ENCODE peak calls at places on chromosomes 5 and 9, in five cellular contexts. One of them, this sample, is unnamed.

GRCh38 chr5:33233013-33233463 is 207.7 kb upstream of the TARS1 start:
- DNase-seq in GM12878: no peak
- DNase-seq in SK-N-SH: no peak
- DNase-seq in K562: no peak
- DNase-seq in HepG2: no peak
- DNase-seq in this sample: no peak

GRCh38 chr9:26361010-26361409 is 531.6 kb downstream of the CAAP1 start:
- DNase-seq in HepG2: no peak
- DNase-seq in K562: no peak
- DNase-seq in SK-N-SH: no peak
- DNase-seq in GM12878: no peak
- DNase-seq in this sample: no peak

GRCh38 chr9:21968331-21969010 is 25.7 kb downstream of the CDKN2A start:
- DNase-seq in SK-N-SH: peak; percentile 68
- DNase-seq in K562: no peak
- DNase-seq in GM12878: no peak
- DNase-seq in HepG2: no peak
- DNase-seq in this sample: no peak

GRCh38 chr9:131552030-131552429 is 6.7 kb downstream of the PRRT1B start:
- DNase-seq in SK-N-SH: no peak
- DNase-seq in K562: no peak
- DNase-seq in GM12878: no peak
- DNase-seq in HepG2: peak; percentile 34
- DNase-seq in this sample: no peak

GRCh38 chr9:117232266-117232665 is 182.6 kb downstream of the ASTN2 start:
- DNase-seq in HepG2: no peak
- DNase-seq in SK-N-SH: no peak
- DNase-seq in K562: no peak
- DNase-seq in GM12878: no peak
- DNase-seq in this sample: no peak

GRCh38 chr5:142883025-142883424 is 112.8 kb downstream of the ARHGAP26 start:
- DNase-seq in GM12878: no peak
- DNase-seq in SK-N-SH: no peak
- DNase-seq in HepG2: no peak
- DNase-seq in K562: no peak
- DNase-seq in this sample: no peak

GRCh38 chr9:112532427-112532826 is 45.8 kb downstream of the KIAA1958 start:
- DNase-seq in SK-N-SH: no peak
- DNase-seq in HepG2: no peak
- DNase-seq in GM12878: no peak
- DNase-seq in K562: no peak
- DNase-seq in this sample: peak; percentile 17

GRCh38 chr9:77997611-77998349 is 33.8 kb downstream of the GNAQ start:
- DNase-seq in HepG2: no peak
- DNase-seq in K562: no peak
- DNase-seq in GM12878: no peak
- DNase-seq in SK-N-SH: peak; percentile 77
- DNase-seq in this sample: no peak

GRCh38 chr9:36788534-36788933 is 215.8 kb downstream of the MELK start:
- DNase-seq in GM12878: no peak
- DNase-seq in HepG2: no peak
- DNase-seq in K562: peak; percentile 26
- DNase-seq in SK-N-SH: no peak
- DNase-seq in this sample: no peak

GRCh38 chr9:91159664-91160121 is 202.0 kb downstream of the AUH start:
- DNase-seq in GM12878: no peak
- DNase-seq in SK-N-SH: no peak
- DNase-seq in HepG2: no peak
- DNase-seq in K562: no peak
- DNase-seq in this sample: no peak

GRCh38 chr9:92631452-92632211 is 38.3 kb downstream of the IPPK start:
- DNase-seq in GM12878: peak; percentile 5
- DNase-seq in K562: no peak
- DNase-seq in HepG2: no peak
- DNase-seq in SK-N-SH: no peak
- DNase-seq in this sample: no peak

GRCh38 chr9:92634712-92635605 is 35.0 kb downstream of the IPPK start:
- DNase-seq in K562: peak; percentile 82
- DNase-seq in HepG2: peak; percentile 55
- DNase-seq in GM12878: peak; percentile 15
- DNase-seq in SK-N-SH: peak; percentile 92
- DNase-seq in this sample: peak; percentile 29

GRCh38 chr9:92635760-92636159 is 34.2 kb downstream of the IPPK start:
- DNase-seq in K562: no peak
- DNase-seq in HepG2: no peak
- DNase-seq in SK-N-SH: no peak
- DNase-seq in GM12878: no peak
- DNase-seq in this sample: no peak

GRCh38 chr9:92632641-92633040 is 37.3 kb downstream of the IPPK start:
- DNase-seq in GM12878: no peak
- DNase-seq in K562: no peak
- DNase-seq in SK-N-SH: no peak
- DNase-seq in HepG2: no peak
- DNase-seq in this sample: no peak

DNA sequence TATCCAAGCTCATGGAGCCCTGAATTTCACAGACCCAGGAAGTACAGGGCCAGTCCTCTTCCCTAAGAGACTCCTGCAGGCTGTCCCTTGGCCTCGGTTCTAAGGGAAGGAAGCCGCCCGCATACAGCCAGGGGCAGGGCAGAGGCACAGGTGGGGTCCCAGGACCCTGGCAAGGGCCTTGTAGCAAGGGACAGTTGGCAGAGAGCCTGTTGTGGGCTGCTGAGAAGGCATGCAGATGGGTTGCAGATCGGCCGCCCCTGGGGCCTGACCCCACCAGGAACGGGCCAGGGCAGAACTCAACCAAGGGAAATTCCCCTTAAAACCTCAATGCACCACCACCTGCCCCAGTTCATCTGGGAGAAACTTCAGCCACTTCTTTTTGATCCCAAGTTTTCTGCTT is 36.1 kb downstream of the IPPK start:
- DNase-seq in SK-N-SH: no peak
- DNase-seq in HepG2: no peak
- DNase-seq in K562: no peak
- DNase-seq in GM12878: no peak
- DNase-seq in this sample: no peak
- TF ChIP-seq GABPA in SK-N-SH: no peak
- TF ChIP-seq GABPA in HepG2: no peak
- TF ChIP-seq GABPA in K562: no peak
- TF ChIP-seq GABPA in GM12878: no peak
- TF ChIP-seq GABPA in this sample: no peak

DNA sequence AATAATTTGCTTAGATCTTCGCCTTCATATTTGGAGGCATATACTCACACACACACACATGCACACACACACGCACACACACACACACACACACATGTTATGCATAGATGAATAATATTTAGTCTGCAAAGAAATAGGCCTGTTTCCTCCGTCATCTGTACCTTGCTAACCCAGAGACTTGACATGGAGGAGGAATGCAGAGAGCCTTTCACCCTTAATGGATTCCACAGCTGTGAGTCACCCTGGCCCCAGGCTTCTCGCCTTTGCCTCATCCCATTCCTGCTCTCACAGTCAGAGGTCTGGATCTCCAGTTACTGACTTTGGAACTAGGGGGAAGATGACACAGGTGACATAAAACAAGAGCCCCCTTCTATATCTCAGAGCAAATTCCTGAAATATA is 29.7 kb downstream of the ZNF462 start:
- DNase-seq in SK-N-SH: peak; percentile 48
- DNase-seq in GM12878: no peak
- DNase-seq in HepG2: peak; percentile 23
- DNase-seq in K562: no peak
- DNase-seq in this sample: no peak
- TF ChIP-seq REST in SK-N-SH: no peak
- TF ChIP-seq REST in GM12878: no peak
- TF ChIP-seq REST in HepG2: no peak
- TF ChIP-seq REST in K562: no peak
- TF ChIP-seq REST in this sample: no peak

GRCh38 chr5:72587909-72588308 is 80.7 kb upstream of the ZNF366 start:
- DNase-seq in HepG2: no peak
- DNase-seq in K562: peak; percentile 24
- DNase-seq in SK-N-SH: no peak
- DNase-seq in GM12878: no peak
- DNase-seq in this sample: no peak
- TF ChIP-seq GABPA in HepG2: no peak
- TF ChIP-seq GABPA in K562: peak; percentile 50
- TF ChIP-seq GABPA in SK-N-SH: no peak
- TF ChIP-seq GABPA in GM12878: no peak
- TF ChIP-seq GABPA in this sample: no peak

GRCh38 chr5:40333459-40334241 is 346.1 kb upstream of the PTGER4 start:
- DNase-seq in SK-N-SH: no peak
- DNase-seq in GM12878: no peak
- DNase-seq in K562: no peak
- DNase-seq in HepG2: no peak
- DNase-seq in this sample: no peak
- TF ChIP-seq REST in SK-N-SH: no peak
- TF ChIP-seq REST in GM12878: no peak
- TF ChIP-seq REST in K562: no peak
- TF ChIP-seq REST in HepG2: no peak
- TF ChIP-seq REST in this sample: no peak

DNA sequence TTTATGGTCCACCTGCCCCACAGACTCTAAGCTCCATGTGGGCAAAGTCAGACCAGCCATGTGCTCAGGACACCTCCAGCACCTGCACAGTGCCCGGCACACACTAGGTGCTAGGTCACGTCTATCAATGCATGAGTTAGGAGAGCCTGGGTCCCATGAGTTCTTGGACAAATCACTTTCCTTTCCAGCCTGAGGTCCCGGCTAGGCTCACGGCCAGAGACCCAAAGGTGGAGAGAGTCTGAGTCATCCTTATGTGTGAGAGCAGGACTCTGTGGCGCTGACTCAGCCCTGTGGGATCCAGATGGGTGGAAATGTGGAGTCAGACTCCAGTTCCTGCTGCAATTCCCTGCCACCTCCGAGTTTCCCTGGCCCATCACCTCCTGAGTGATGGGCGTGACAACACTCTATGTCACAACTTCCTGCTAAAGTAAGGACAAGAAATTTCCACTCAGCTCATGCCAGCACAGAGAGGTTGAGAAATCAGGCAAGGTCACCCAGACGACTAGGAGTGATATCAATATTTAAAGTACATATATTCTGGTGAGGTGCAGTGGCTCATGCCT is 2.5 kb upstream of the ST6GALNAC4 start:
- DNase-seq in HepG2: peak; percentile 87
- DNase-seq in GM12878: no peak
- DNase-seq in SK-N-SH: no peak
- DNase-seq in K562: peak; percentile 51
- DNase-seq in this sample: peak; percentile 84
- TF ChIP-seq GABPA in HepG2: no peak
- TF ChIP-seq GABPA in GM12878: no peak
- TF ChIP-seq GABPA in SK-N-SH: no peak
- TF ChIP-seq GABPA in K562: peak; percentile 36
- TF ChIP-seq GABPA in this sample: no peak

DNA sequence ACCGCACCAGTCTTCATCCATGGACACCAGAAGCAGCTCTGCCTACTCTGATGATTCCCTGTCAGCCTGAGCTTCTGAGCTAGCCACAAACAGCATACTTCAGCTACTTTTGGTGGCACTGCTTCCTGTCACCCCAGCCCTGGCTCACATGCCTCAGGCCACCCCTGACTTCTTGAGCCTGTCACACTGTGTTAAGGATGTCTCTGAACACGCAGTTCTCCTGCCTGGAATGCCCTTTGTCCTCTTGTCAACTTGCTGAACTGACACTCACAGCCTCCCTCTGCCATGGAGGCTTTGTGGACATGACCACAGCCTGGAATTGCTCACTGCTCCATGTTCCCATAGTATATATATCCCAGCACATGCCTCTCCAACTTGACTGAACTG is 7.2 kb downstream of the MACROH2A1 start:
- DNase-seq in GM12878: no peak
- DNase-seq in HepG2: no peak
- DNase-seq in K562: no peak
- DNase-seq in SK-N-SH: no peak
- DNase-seq in this sample: no peak
- TF ChIP-seq REST in GM12878: no peak
- TF ChIP-seq REST in HepG2: no peak
- TF ChIP-seq REST in K562: no peak
- TF ChIP-seq REST in SK-N-SH: no peak
- TF ChIP-seq REST in this sample: no peak

GRCh38 chr5:170538970-170539586 is 35.3 kb downstream of the KCNIP1 start:
- DNase-seq in SK-N-SH: no peak
- DNase-seq in GM12878: no peak
- DNase-seq in HepG2: no peak
- DNase-seq in K562: no peak
- DNase-seq in this sample: peak; percentile 44

GRCh38 chr5:170538096-170538465 is 34.3 kb downstream of the KCNIP1 start:
- DNase-seq in GM12878: no peak
- DNase-seq in HepG2: no peak
- DNase-seq in SK-N-SH: no peak
- DNase-seq in K562: no peak
- DNase-seq in this sample: no peak

GRCh38 chr5:170542691-170543275 is 39.0 kb downstream of the KCNIP1 start:
- DNase-seq in SK-N-SH: no peak
- DNase-seq in GM12878: no peak
- DNase-seq in HepG2: no peak
- DNase-seq in K562: no peak
- DNase-seq in this sample: no peak

GRCh38 chr5:170541146-170541769 is 37.4 kb downstream of the KCNIP1 start:
- DNase-seq in K562: no peak
- DNase-seq in GM12878: no peak
- DNase-seq in SK-N-SH: no peak
- DNase-seq in HepG2: no peak
- DNase-seq in this sample: no peak

DNA sequence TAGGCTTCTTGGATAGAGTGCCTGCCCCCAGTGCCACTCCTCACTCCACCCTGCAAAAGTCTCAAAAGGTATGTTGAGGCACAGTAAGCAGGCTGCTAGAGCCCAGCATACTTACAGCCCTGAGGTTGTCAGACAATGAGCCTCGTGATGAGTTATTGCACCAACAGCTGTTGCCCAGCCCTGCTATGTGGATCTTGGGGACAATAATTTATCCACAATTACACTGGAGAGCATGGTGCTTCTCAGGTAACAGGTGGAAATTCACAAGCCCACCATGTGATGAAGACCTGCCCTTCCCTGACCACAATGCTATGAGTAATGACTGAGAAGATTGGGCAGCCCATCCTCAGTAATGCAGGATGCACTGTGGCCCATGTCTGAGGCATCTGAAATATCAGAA is 36.5 kb downstream of the KCNIP1 start:
- DNase-seq in K562: no peak
- DNase-seq in SK-N-SH: no peak
- DNase-seq in HepG2: no peak
- DNase-seq in GM12878: no peak
- DNase-seq in this sample: no peak
- TF ChIP-seq GABPA in K562: no peak
- TF ChIP-seq GABPA in SK-N-SH: no peak
- TF ChIP-seq GABPA in HepG2: no peak
- TF ChIP-seq GABPA in GM12878: no peak
- TF ChIP-seq GABPA in this sample: no peak